ENCODE peak calls at places on chromosomes 3 and 15, in four cellular contexts. V, P, C and G are unnamed samples.

GRCh38 chr3:150766742-150767141 is 3.8 kb upstream of the SIAH2 start:
- DNase-seq in P (no peak), V (no peak), C (no peak), G (no peak)

GRCh38 chr15:25372298-25372697 is 66.5 kb downstream of the UBE3A start:
- DNase-seq in P (no peak), V (no peak), C (no peak), G (no peak)

GRCh38 chr3:26590919-26591318 is 31.7 kb upstream of the LRRC3B start:
- DNase-seq in P (no peak), C (no peak), V (no peak), G (no peak)

GRCh38 chr15:25092661-25093060 is 137.9 kb downstream of the SNRPN start:
- DNase-seq in V (no peak), P (no peak), C (no peak), G (no peak)

GRCh38 chr3:139135657-139136056 is 91.0 kb upstream of the PRR23C start:
- DNase-seq in V (no peak), P (no peak), C (no peak), G (no peak)

GRCh38 chr3:128273116-128273840 is 120.0 kb downstream of the EEFSEC start:
- DNase-seq in C (no peak), V (no peak), P (no peak), G (no peak)

GRCh38 chr15:77851696-77852095 is 219.0 kb upstream of the LINGO1 start:
- DNase-seq in P (no peak), V (peak; percentile 39), C (no peak), G (no peak)

GRCh38 chr3:186277268-186277909 is 84.6 kb downstream of the DGKG start:
- DNase-seq in V (no peak), C (no peak), P (no peak), G (no peak)

GRCh38 chr15:85741021-85741421 is 53.7 kb downstream of the KLHL25 start:
- DNase-seq in V (no peak), C (no peak), P (no peak), G (no peak)

GRCh38 chr15:75001310-75001709 is 5.9 kb downstream of the SCAMP5 start:
- DNase-seq in V (peak; percentile 15), P (no peak), C (no peak), G (no peak)

GRCh38 chr3:80263260-80263659 is 495.5 kb upstream of the ROBO1 start:
- DNase-seq in V (no peak), P (no peak), C (no peak), G (no peak)

GRCh38 chr3:188947401-188947982 is 224.3 kb upstream of the TPRG1 start:
- DNase-seq in C (peak; percentile 89), P (peak; percentile 84), V (peak; percentile 88), G (peak; percentile 90)

GRCh38 chr3:94968519-94968918 is 905.7 kb downstream of the NSUN3 start:
- DNase-seq in P (no peak), V (no peak), C (no peak), G (no peak)

GRCh38 chr15:68818671-68819450 is 1.8 kb downstream of the ANP32A start:
- DNase-seq in V (peak; percentile 82), P (peak; percentile 65), C (peak; percentile 47), G (peak; percentile 33)

GRCh38 chr3:122982202-122983185 is 45.1 kb downstream of the SEMA5B start:
- DNase-seq in C (peak; percentile 32), V (no peak), P (no peak), G (no peak)

GRCh38 chr3:64936570-64936969 is 248.8 kb upstream of the ADAMTS9 start:
- DNase-seq in V (no peak), P (no peak), C (no peak), G (no peak)

GRCh38 chr15:74794248-74794969 is 12.5 kb downstream of the CSK start:
- DNase-seq in P (no peak), V (no peak), C (no peak), G (no peak)

GRCh38 chr3:25706213-25706612 is 41.5 kb upstream of the TOP2B start:
- DNase-seq in V (no peak), C (no peak), P (no peak), G (no peak)

GRCh38 chr3:64798316-64798715 is 110.5 kb upstream of the ADAMTS9 start:
- DNase-seq in P (peak; percentile 31), C (no peak), V (peak; percentile 61), G (peak; percentile 58)

GRCh38 chr3:60636846-60637245 is 614.4 kb downstream of the FHIT start:
- DNase-seq in C (no peak), P (no peak), V (no peak), G (no peak)

GRCh38 chr3:143536817-143537535 is 311.3 kb downstream of the SLC9A9 start:
- DNase-seq in C (no peak), V (no peak), P (no peak), G (peak; percentile 29)

GRCh38 chr15:20340331-20340811 is 201.2 kb downstream of the GOLGA6L6 start:
- DNase-seq in V (peak; percentile 91), P (peak; percentile 64), C (no peak), G (peak; percentile 12)

GRCh38 chr15:88249220-88249619 is 7.3 kb downstream of the NTRK3 start:
- DNase-seq in C (no peak), V (no peak), P (no peak), G (no peak)

GRCh38 chr3:112333386-112334334 is 704 bp downstream of the CD200 start:
- DNase-seq in C (peak; percentile 35), V (no peak), P (no peak), G (peak; percentile 6)

GRCh38 chr3:100103558-100104441 is 10.5 kb downstream of the FILIP1L start:
- DNase-seq in P (no peak), V (no peak), C (no peak), G (no peak)

GRCh38 chr3:129399895-129400357 is 28.5 kb downstream of the EFCAB12 start:
- DNase-seq in V (no peak), P (no peak), C (no peak), G (no peak)

GRCh38 chr3:114850913-114851312 is 296.2 kb downstream of the ZBTB20 start:
- DNase-seq in P (no peak), C (no peak), V (no peak), G (no peak)

GRCh38 chr3:101868534-101869464 is 19.5 kb downstream of the NFKBIZ start:
- DNase-seq in C (peak; percentile 84), V (peak; percentile 63), P (peak; percentile 79), G (no peak)

GRCh38 chr15:83305696-83306291 is 21.3 kb upstream of the BNC1 start:
- DNase-seq in P (peak; percentile 48), C (no peak), V (peak; percentile 55), G (peak; percentile 34)

GRCh38 chr3:51557993-51558392 is 19.5 kb downstream of the RAD54L2 start:
- DNase-seq in V (no peak), C (no peak), P (no peak), G (no peak)

GRCh38 chr15:49155834-49156627 is 632 bp upstream of the COPS2 start:
- DNase-seq in V (no peak), P (no peak), C (no peak), G (no peak)

GRCh38 chr3:110419096-110419495 is 652.5 kb upstream of the NECTIN3 start:
- DNase-seq in V (no peak), P (no peak), C (no peak), G (no peak)

GRCh38 chr3:110414851-110415250 is 656.8 kb upstream of the NECTIN3 start:
- DNase-seq in P (no peak), V (no peak), C (no peak), G (no peak)

GRCh38 chr3:110413807-110414748 is 657.5 kb upstream of the NECTIN3 start:
- DNase-seq in V (no peak), C (no peak), P (no peak), G (no peak)

DNA sequence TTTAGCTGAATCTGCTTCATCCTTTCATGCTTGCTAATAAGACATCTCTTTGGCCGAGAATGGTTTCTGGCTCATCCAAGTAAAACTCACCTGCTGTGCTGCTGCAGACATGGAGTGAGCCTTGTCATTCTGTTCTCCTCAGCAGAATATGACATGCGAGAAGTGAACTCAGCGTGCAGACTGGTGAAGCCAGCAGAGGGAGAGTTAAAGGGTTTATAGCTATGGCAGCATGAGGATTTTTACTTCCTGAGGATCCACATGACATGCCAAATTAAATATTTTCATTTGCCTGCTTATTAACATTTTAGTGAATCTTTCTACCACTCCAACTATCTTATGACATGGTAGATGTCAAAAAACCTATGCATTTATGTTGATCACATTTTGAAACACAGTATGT is 658.3 kb upstream of the NECTIN3 start:
- DNase-seq in C (no peak), P (no peak), V (no peak), G (no peak)
- H3K9me3 ChIP-seq in C (no peaks in the 10 kb centered on the region), P (no peaks in the 10 kb centered on the region), V (no peaks in the 10 kb centered on the region), G (no peaks in the 10 kb centered on the region)

DNA sequence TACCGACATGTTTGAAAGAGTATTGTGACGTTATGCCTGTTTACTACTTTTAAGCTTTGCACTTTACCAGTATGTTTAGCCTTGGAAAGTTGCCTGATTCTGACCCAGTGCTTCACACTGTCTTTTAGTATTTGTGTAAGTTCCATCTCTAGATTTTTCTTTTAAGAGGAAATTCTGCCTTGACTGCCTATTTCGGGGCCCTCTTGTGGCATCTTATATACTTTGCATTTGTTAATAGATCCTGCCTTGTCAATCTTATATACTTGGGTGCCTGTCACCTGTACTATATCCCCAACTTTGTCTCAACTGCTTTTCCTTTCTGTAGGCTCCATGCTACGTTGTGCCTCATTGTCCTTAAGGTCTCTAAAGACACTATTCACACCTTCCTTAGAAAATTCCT is 244.6 kb downstream of the STXBP5L start:
- DNase-seq in V (no peak), C (no peak), P (no peak), G (no peak)
- TF ChIP-seq CTCF in V (no peak), C (no peak), P (no peak), G (no peak)

GRCh38 chr15:100349321-100349695 is 7.5 kb upstream of the ADAMTS17 start:
- DNase-seq in C (no peak), P (no peak), V (no peak), G (no peak)
- H3K4me3 ChIP-seq in C (peak overlapping the region; percentile 83), P (peak overlapping the region; percentile 72), V (peak overlapping the region; percentile 74), G (peak overlapping the region; percentile 70)

GRCh38 chr15:67116742-67117141 is 51.3 kb downstream of the SMAD3 start:
- DNase-seq in C (peak; percentile 59), P (no peak), V (no peak), G (no peak)
- H3K9me3 ChIP-seq in C (no peaks in the 10 kb centered on the region), P (no peaks in the 10 kb centered on the region), V (no peaks in the 10 kb centered on the region), G (no peaks in the 10 kb centered on the region)

GRCh38 chr3:120352017-120352416 is 2.9 kb upstream of the LRRC58 start:
- DNase-seq in C (no peak), V (no peak), P (no peak), G (no peak)

GRCh38 chr3:120357807-120358206 is 8.7 kb upstream of the LRRC58 start:
- DNase-seq in V (no peak), P (no peak), C (no peak), G (no peak)

GRCh38 chr3:120353463-120353862 is 4.3 kb upstream of the LRRC58 start:
- DNase-seq in V (no peak), C (no peak), P (no peak), G (no peak)

GRCh38 chr3:120350431-120350941 is 1.3 kb upstream of the LRRC58 start:
- DNase-seq in C (peak; percentile 24), V (peak; percentile 45), P (no peak), G (no peak)

GRCh38 chr3:120355486-120355885 is 6.3 kb upstream of the LRRC58 start:
- DNase-seq in P (no peak), V (no peak), C (no peak), G (no peak)
- TF ChIP-seq CTCF in P (no peak), V (no peak), C (no peak), G (no peak)

GRCh38 chr3:179260949-179261765 is 10.2 kb upstream of the KCNMB3 start:
- DNase-seq in V (peak; percentile 87), P (peak; percentile 75), C (peak; percentile 73), G (peak; percentile 50)
- H3K4me3 ChIP-seq in V (peak overlapping the region; percentile 64), P (peak overlapping the region; percentile 61), C (peak overlapping the region; percentile 54), G (peak overlapping the region; percentile 60)

GRCh38 chr3:44568561-44568960 is 13.6 kb downstream of the ZKSCAN7 start:
- DNase-seq in V (no peak), C (no peak), P (no peak), G (no peak)
- H3K9me3 ChIP-seq in V (peaks cover 38% of the 10 kb centered on the region), C (no peaks in the 10 kb centered on the region), P (peaks cover 26% of the 10 kb centered on the region), G (no peaks in the 10 kb centered on the region)